ENCODE peak calls at places on chromosomes 16 and 17, in five cellular contexts. J, Z, Y, Q and D are unnamed samples.
A peak's percentile ranks its signal among the peaks of the same experiment; 100 is the strongest.

GRCh38 chr17:17749921-17750320 is 68.7 kb downstream of the RAI1 start:
- DNase-seq in J (peak; percentile 77), Z (peak; percentile 54), Y (peak; percentile 81), Q (peak; percentile 90), D (no peak)

GRCh38 chr16:9090101-9090959 is 1.1 kb upstream of the HAPSTR1 start:
- DNase-seq in J (no peak), Z (no peak), Y (no peak), Q (peak; percentile 80), D (peak; percentile 32)

GRCh38 chr16:7209598-7209997 is 123.0 kb upstream of the RBFOX1 start:
- DNase-seq in J (peak; percentile 2), Z (no peak), Y (no peak), Q (no peak), D (no peak)

GRCh38 chr16:66741971-66742396 is 9.4 kb downstream of the DYNC1LI2 start:
- DNase-seq in J (no peak), Z (no peak), Y (no peak), Q (no peak), D (no peak)

GRCh38 chr17:40909755-40910154 is 24.7 kb upstream of the KRT20 start:
- DNase-seq in J (peak; percentile 76), Z (peak; percentile 84), Y (no peak), Q (no peak), D (no peak)

GRCh38 chr17:62910277-62910676 is 55.8 kb upstream of the TANC2 start:
- DNase-seq in J (no peak), Z (no peak), Y (no peak), Q (peak; percentile 49), D (no peak)

GRCh38 chr16:55294947-55295346 is 29.1 kb upstream of the IRX6 start:
- DNase-seq in J (peak; percentile 49), Z (no peak), Y (no peak), Q (peak; percentile 22), D (no peak)

GRCh38 chr16:21023509-21024202 is 123.1 kb downstream of the LYRM1 start:
- DNase-seq in J (no peak), Z (no peak), Y (no peak), Q (no peak), D (no peak)

GRCh38 chr17:18362509-18363020 is 785 bp downstream of the SHMT1 start:
- DNase-seq in J (peak; percentile 7), Z (peak; percentile 41), Y (peak; percentile 61), Q (peak; percentile 55), D (no peak)

GRCh38 chr17:57707892-57708291 is 37.2 kb downstream of the CCDC182 start:
- DNase-seq in J (no peak), Z (peak; percentile 3), Y (no peak), Q (peak; percentile 71), D (no peak)

GRCh38 chr17:73231841-73232586 is 29.7 kb downstream of the CPSF4L start:
- DNase-seq in J (peak; percentile 85), Z (peak; percentile 93), Y (peak; percentile 94), Q (peak; percentile 97), D (peak; percentile 99)

GRCh38 chr17:59027750-59028149 is 78.9 kb downstream of the TRIM37 start:
- DNase-seq in J (no peak), Z (no peak), Y (no peak), Q (no peak), D (no peak)

GRCh38 chr16:58807276-58807675 is 73.2 kb upstream of the GOT2 start:
- DNase-seq in J (no peak), Z (no peak), Y (no peak), Q (no peak), D (no peak)

GRCh38 chr16:81636298-81636960 is 142.7 kb upstream of the PLCG2 start:
- DNase-seq in J (no peak), Z (no peak), Y (no peak), Q (no peak), D (no peak)

GRCh38 chr16:58414938-58415451 is 22.7 kb downstream of the GINS3 start:
- DNase-seq in J (no peak), Z (no peak), Y (no peak), Q (no peak), D (no peak)

GRCh38 chr16:11114366-11115164 is 141.4 kb downstream of the SOCS1 start:
- DNase-seq in J (no peak), Z (no peak), Y (no peak), Q (no peak), D (no peak)

GRCh38 chr17:58327363-58328194 is 1.0 kb downstream of the TSPOAP1 start:
- DNase-seq in J (no peak), Z (no peak), Y (no peak), Q (no peak), D (no peak)

GRCh38 chr16:88691924-88692560 is 5.7 kb upstream of the SNAI3 start:
- DNase-seq in J (no peak), Z (no peak), Y (no peak), Q (no peak), D (peak; percentile 17)

GRCh38 chr17:5291683-5292082 is 9.6 kb downstream of the RABEP1 start:
- DNase-seq in J (no peak), Z (no peak), Y (no peak), Q (no peak), D (no peak)

GRCh38 chr16:89115216-89115949 is 21.7 kb downstream of the ACSF3 start:
- DNase-seq in J (peak; percentile 61), Z (no peak), Y (no peak), Q (no peak), D (no peak)

GRCh38 chr17:61247438-61247837 is 152.2 kb upstream of the TBX2 start:
- DNase-seq in J (no peak), Z (peak; percentile 96), Y (no peak), Q (no peak), D (no peak)

GRCh38 chr16:67884684-67885083 is at the start of gene NRN1L:
- DNase-seq in J (peak; percentile 78), Z (peak; percentile 91), Y (no peak), Q (peak; percentile 94), D (no peak)

GRCh38 chr17:2965621-2966275 is 97.7 kb downstream of the OR1D5 start:
- DNase-seq in J (peak; percentile 74), Z (peak; percentile 55), Y (peak; percentile 90), Q (no peak), D (no peak)

GRCh38 chr16:84029297-84030096 is 13.1 kb downstream of the SLC38A8 start:
- DNase-seq in J (no peak), Z (no peak), Y (no peak), Q (no peak), D (no peak)

GRCh38 chr17:67241719-67242341 is 3.2 kb downstream of the HELZ start:
- DNase-seq in J (no peak), Z (no peak), Y (no peak), Q (no peak), D (no peak)

GRCh38 chr17:30334421-30334820 is 564 bp upstream of the TMIGD1 start:
- DNase-seq in J (no peak), Z (no peak), Y (no peak), Q (no peak), D (no peak)

GRCh38 chr17:30333503-30334240 is at the start of gene TMIGD1:
- DNase-seq in J (peak; percentile 57), Z (no peak), Y (no peak), Q (no peak), D (no peak)

GRCh38 chr17:30337393-30337999 is 3.6 kb upstream of the TMIGD1 start:
- DNase-seq in J (no peak), Z (no peak), Y (no peak), Q (no peak), D (no peak)

GRCh38 chr17:30340957-30341356 is 7.1 kb upstream of the TMIGD1 start:
- DNase-seq in J (no peak), Z (peak; percentile 10), Y (no peak), Q (no peak), D (no peak)

GRCh38 chr17:30336369-30337171 is 2.7 kb upstream of the TMIGD1 start:
- DNase-seq in J (peak; percentile 63), Z (peak; percentile 60), Y (peak; percentile 66), Q (peak; percentile 67), D (no peak)
- TF ChIP-seq CTCF in J (peak; percentile 82), Z (peak; percentile 35), Y (peak; percentile 99), Q (peak; percentile 69), D (peak; percentile 47)

DNA sequence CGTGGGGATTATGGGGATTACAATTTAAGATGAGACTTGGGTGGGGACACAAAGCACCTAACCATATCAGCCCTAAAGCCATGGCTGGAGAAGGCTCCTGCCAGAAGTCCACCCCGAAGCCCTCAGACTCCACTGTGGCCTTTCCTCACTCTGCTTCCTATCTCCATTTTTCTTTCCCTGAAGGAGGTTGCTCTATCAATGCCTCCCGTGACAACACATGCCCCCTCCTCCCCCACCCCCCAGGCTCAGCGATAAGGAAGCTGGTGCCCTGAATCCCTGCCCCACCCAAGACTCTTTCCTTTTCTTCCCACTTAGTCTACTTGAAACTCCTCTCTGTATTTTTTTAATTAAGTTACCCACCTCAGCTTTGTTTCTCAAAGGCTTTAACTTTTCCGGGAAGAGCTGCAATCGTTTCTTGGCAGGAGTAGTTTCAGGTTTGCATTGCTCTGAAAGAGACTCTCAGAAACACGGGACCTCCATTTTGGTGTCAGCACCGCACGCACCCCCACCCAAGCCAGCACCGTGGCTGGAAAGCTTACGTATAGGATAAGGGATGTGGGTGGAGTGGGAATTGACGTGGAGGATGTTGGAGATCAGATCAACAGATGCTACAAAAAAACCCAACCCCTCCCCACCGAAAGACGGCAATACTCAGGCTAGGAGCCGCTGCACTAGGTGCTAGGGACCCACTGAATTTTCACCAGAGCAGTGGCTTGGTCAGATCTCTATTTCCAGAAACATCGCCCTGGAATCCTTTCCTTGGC is 15.2 kb upstream of the CA4 start:
- DNase-seq in J (peak; percentile 17), Z (peak; percentile 55), Y (no peak), Q (no peak), D (peak; percentile 13)
- H3K27ac ChIP-seq in J (peak overlapping the region; percentile 28), Z (peak overlapping the region; percentile 81), Y (peak overlapping the region; percentile 66), Q (no peak overlapping the region), D (no peak overlapping the region)

DNA sequence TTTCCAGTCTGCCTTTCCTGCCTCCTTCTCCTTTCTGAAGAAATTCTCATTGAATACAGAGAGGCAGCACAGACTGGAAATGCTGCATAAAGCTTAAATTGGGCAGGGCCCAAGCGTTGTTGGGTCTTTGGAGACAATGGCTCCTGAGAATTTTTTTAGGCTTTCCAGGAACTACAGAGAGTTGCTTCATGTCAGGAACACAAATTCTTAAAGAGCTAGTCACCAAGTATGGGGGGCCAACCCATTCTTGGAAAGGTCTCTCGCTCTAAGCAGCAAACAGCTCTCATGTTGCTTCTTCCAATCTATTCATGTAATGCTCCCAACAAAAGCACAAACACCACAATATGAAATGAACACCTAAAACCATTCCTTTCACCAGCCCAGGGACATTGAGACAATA is 6.9 kb downstream of the HNF1B start:
- DNase-seq in J (no peak), Z (peak; percentile 28), Y (no peak), Q (no peak), D (no peak)
- TF ChIP-seq CTCF in J (no peak), Z (no peak), Y (no peak), Q (no peak), D (no peak)

GRCh38 chr17:8189041-8189710 is 804 bp downstream of the BORCS6 start:
- DNase-seq in J (no peak), Z (peak; percentile 10), Y (no peak), Q (peak; percentile 31), D (peak; percentile 86)
- H3K27ac ChIP-seq in J (no peak overlapping the region), Z (peak overlapping the region; percentile 61), Y (peak overlapping the region; percentile 88), Q (no peak overlapping the region), D (peak overlapping the region; percentile 82)